ENCODE peak calls at places on chromosome 5, in six cellular contexts. One of them, this sample, is unnamed.

GRCh38 chr5:168422431-168422830 is 63.8 kb upstream of the RARS1 start:
- DNase-seq in stimulated activated CD8-positive, alpha-beta memory T cell treated with anti-CD3 and anti-CD28 coated beads, Interleukin-15, amount 100 ng/mL, for 1 hour: no peak
- DNase-seq in colonic mucosa: no peak
- DNase-seq in CD4-positive, CD25-positive, alpha-beta regulatory T cell: no peak
- DNase-seq in WTC11: no peak
- DNase-seq in CD4-positive, alpha-beta T cell: no peak
- DNase-seq in this sample: no peak

GRCh38 chr5:10400834-10401233 is 40.8 kb upstream of the ROPN1L start:
- DNase-seq in stimulated activated CD8-positive, alpha-beta memory T cell treated with anti-CD3 and anti-CD28 coated beads, Interleukin-15, amount 100 ng/mL, for 1 hour: no peak
- DNase-seq in colonic mucosa: no peak
- DNase-seq in CD4-positive, CD25-positive, alpha-beta regulatory T cell: no peak
- DNase-seq in WTC11: no peak
- DNase-seq in CD4-positive, alpha-beta T cell: no peak
- DNase-seq in this sample: no peak

GRCh38 chr5:110751902-110752762 is 13.3 kb downstream of the SLC25A46 start:
- DNase-seq in stimulated activated CD8-positive, alpha-beta memory T cell treated with anti-CD3 and anti-CD28 coated beads, Interleukin-15, amount 100 ng/mL, for 1 hour: no peak
- DNase-seq in colonic mucosa: no peak
- DNase-seq in CD4-positive, CD25-positive, alpha-beta regulatory T cell: peak
- DNase-seq in WTC11: no peak
- DNase-seq in CD4-positive, alpha-beta T cell: no peak
- DNase-seq in this sample: no peak

GRCh38 chr5:141349917-141350619 is at the start of gene PCDHGB1:
- DNase-seq in stimulated activated CD8-positive, alpha-beta memory T cell treated with anti-CD3 and anti-CD28 coated beads, Interleukin-15, amount 100 ng/mL, for 1 hour: no peak
- DNase-seq in colonic mucosa: no peak
- DNase-seq in CD4-positive, CD25-positive, alpha-beta regulatory T cell: no peak
- DNase-seq in WTC11: peak
- DNase-seq in CD4-positive, alpha-beta T cell: peak
- DNase-seq in this sample: no peak

GRCh38 chr5:56457887-56458451 is 224.8 kb upstream of the ANKRD55 start:
- DNase-seq in stimulated activated CD8-positive, alpha-beta memory T cell treated with anti-CD3 and anti-CD28 coated beads, Interleukin-15, amount 100 ng/mL, for 1 hour: no peak
- DNase-seq in colonic mucosa: no peak
- DNase-seq in CD4-positive, CD25-positive, alpha-beta regulatory T cell: no peak
- DNase-seq in WTC11: no peak
- DNase-seq in CD4-positive, alpha-beta T cell: no peak
- DNase-seq in this sample: no peak

GRCh38 chr5:154823605-154824004 is 26.8 kb downstream of the FAXDC2 start:
- DNase-seq in stimulated activated CD8-positive, alpha-beta memory T cell treated with anti-CD3 and anti-CD28 coated beads, Interleukin-15, amount 100 ng/mL, for 1 hour: no peak
- DNase-seq in colonic mucosa: no peak
- DNase-seq in CD4-positive, CD25-positive, alpha-beta regulatory T cell: no peak
- DNase-seq in WTC11: no peak
- DNase-seq in CD4-positive, alpha-beta T cell: no peak
- DNase-seq in this sample: no peak

GRCh38 chr5:1291611-1292080 is 3.2 kb downstream of the TERT start:
- DNase-seq in stimulated activated CD8-positive, alpha-beta memory T cell treated with anti-CD3 and anti-CD28 coated beads, Interleukin-15, amount 100 ng/mL, for 1 hour: no peak
- DNase-seq in colonic mucosa: peak
- DNase-seq in CD4-positive, CD25-positive, alpha-beta regulatory T cell: no peak
- DNase-seq in WTC11: no peak
- DNase-seq in CD4-positive, alpha-beta T cell: no peak
- DNase-seq in this sample: no peak

GRCh38 chr5:132176987-132177386 is 50.7 kb downstream of the P4HA2 start:
- DNase-seq in stimulated activated CD8-positive, alpha-beta memory T cell treated with anti-CD3 and anti-CD28 coated beads, Interleukin-15, amount 100 ng/mL, for 1 hour: no peak
- DNase-seq in colonic mucosa: no peak
- DNase-seq in CD4-positive, CD25-positive, alpha-beta regulatory T cell: no peak
- DNase-seq in WTC11: no peak
- DNase-seq in CD4-positive, alpha-beta T cell: no peak
- DNase-seq in this sample: no peak

GRCh38 chr5:180353226-180353962 is at the start of gene GFPT2:
- DNase-seq in stimulated activated CD8-positive, alpha-beta memory T cell treated with anti-CD3 and anti-CD28 coated beads, Interleukin-15, amount 100 ng/mL, for 1 hour: peak
- DNase-seq in colonic mucosa: peak
- DNase-seq in CD4-positive, CD25-positive, alpha-beta regulatory T cell: peak
- DNase-seq in WTC11: peak
- DNase-seq in CD4-positive, alpha-beta T cell: peak
- DNase-seq in this sample: no peak

GRCh38 chr5:131413605-131414559 is 150.0 kb downstream of the CDC42SE2 start:
- DNase-seq in stimulated activated CD8-positive, alpha-beta memory T cell treated with anti-CD3 and anti-CD28 coated beads, Interleukin-15, amount 100 ng/mL, for 1 hour: no peak
- DNase-seq in colonic mucosa: no peak
- DNase-seq in CD4-positive, CD25-positive, alpha-beta regulatory T cell: no peak
- DNase-seq in WTC11: no peak
- DNase-seq in CD4-positive, alpha-beta T cell: no peak
- DNase-seq in this sample: no peak

GRCh38 chr5:179679014-179679674 is 1.7 kb downstream of the CBY3 start:
- DNase-seq in stimulated activated CD8-positive, alpha-beta memory T cell treated with anti-CD3 and anti-CD28 coated beads, Interleukin-15, amount 100 ng/mL, for 1 hour: peak
- DNase-seq in colonic mucosa: peak
- DNase-seq in CD4-positive, CD25-positive, alpha-beta regulatory T cell: peak
- DNase-seq in WTC11: peak
- DNase-seq in CD4-positive, alpha-beta T cell: peak
- DNase-seq in this sample: peak

GRCh38 chr5:82363524-82363923 is 85.4 kb upstream of the RPS23 start:
- DNase-seq in stimulated activated CD8-positive, alpha-beta memory T cell treated with anti-CD3 and anti-CD28 coated beads, Interleukin-15, amount 100 ng/mL, for 1 hour: no peak
- DNase-seq in colonic mucosa: no peak
- DNase-seq in CD4-positive, CD25-positive, alpha-beta regulatory T cell: no peak
- DNase-seq in WTC11: no peak
- DNase-seq in CD4-positive, alpha-beta T cell: no peak
- DNase-seq in this sample: no peak

GRCh38 chr5:52738095-52738506 is 49.6 kb upstream of the ITGA1 start:
- DNase-seq in stimulated activated CD8-positive, alpha-beta memory T cell treated with anti-CD3 and anti-CD28 coated beads, Interleukin-15, amount 100 ng/mL, for 1 hour: no peak
- DNase-seq in colonic mucosa: no peak
- DNase-seq in CD4-positive, CD25-positive, alpha-beta regulatory T cell: no peak
- DNase-seq in WTC11: no peak
- DNase-seq in CD4-positive, alpha-beta T cell: no peak
- DNase-seq in this sample: no peak

GRCh38 chr5:52554297-52554696 is 233.4 kb upstream of the ITGA1 start:
- DNase-seq in stimulated activated CD8-positive, alpha-beta memory T cell treated with anti-CD3 and anti-CD28 coated beads, Interleukin-15, amount 100 ng/mL, for 1 hour: no peak
- DNase-seq in colonic mucosa: no peak
- DNase-seq in CD4-positive, CD25-positive, alpha-beta regulatory T cell: no peak
- DNase-seq in WTC11: no peak
- DNase-seq in CD4-positive, alpha-beta T cell: no peak
- DNase-seq in this sample: no peak

GRCh38 chr5:102801375-102801774 is 46.3 kb downstream of the PAM start:
- DNase-seq in stimulated activated CD8-positive, alpha-beta memory T cell treated with anti-CD3 and anti-CD28 coated beads, Interleukin-15, amount 100 ng/mL, for 1 hour: no peak
- DNase-seq in colonic mucosa: no peak
- DNase-seq in CD4-positive, CD25-positive, alpha-beta regulatory T cell: peak
- DNase-seq in WTC11: no peak
- DNase-seq in CD4-positive, alpha-beta T cell: peak
- DNase-seq in this sample: no peak

GRCh38 chr5:126414874-126415502 is 8.2 kb upstream of the GRAMD2B start:
- DNase-seq in stimulated activated CD8-positive, alpha-beta memory T cell treated with anti-CD3 and anti-CD28 coated beads, Interleukin-15, amount 100 ng/mL, for 1 hour: no peak
- DNase-seq in colonic mucosa: no peak
- DNase-seq in CD4-positive, CD25-positive, alpha-beta regulatory T cell: no peak
- DNase-seq in WTC11: no peak
- DNase-seq in CD4-positive, alpha-beta T cell: no peak
- DNase-seq in this sample: no peak

GRCh38 chr5:140420226-140420570 is 18.6 kb downstream of the ANKHD1 start:
- DNase-seq in stimulated activated CD8-positive, alpha-beta memory T cell treated with anti-CD3 and anti-CD28 coated beads, Interleukin-15, amount 100 ng/mL, for 1 hour: no peak
- DNase-seq in colonic mucosa: no peak
- DNase-seq in CD4-positive, CD25-positive, alpha-beta regulatory T cell: no peak
- DNase-seq in WTC11: no peak
- DNase-seq in CD4-positive, alpha-beta T cell: no peak
- DNase-seq in this sample: no peak

GRCh38 chr5:6423327-6424109 is 25.1 kb upstream of the UBE2QL1 start:
- DNase-seq in stimulated activated CD8-positive, alpha-beta memory T cell treated with anti-CD3 and anti-CD28 coated beads, Interleukin-15, amount 100 ng/mL, for 1 hour: no peak
- DNase-seq in colonic mucosa: no peak
- DNase-seq in CD4-positive, CD25-positive, alpha-beta regulatory T cell: no peak
- DNase-seq in WTC11: no peak
- DNase-seq in CD4-positive, alpha-beta T cell: no peak
- DNase-seq in this sample: no peak

GRCh38 chr5:96652769-96653455 is 9.3 kb upstream of the CAST start:
- DNase-seq in stimulated activated CD8-positive, alpha-beta memory T cell treated with anti-CD3 and anti-CD28 coated beads, Interleukin-15, amount 100 ng/mL, for 1 hour: no peak
- DNase-seq in colonic mucosa: no peak
- DNase-seq in CD4-positive, CD25-positive, alpha-beta regulatory T cell: no peak
- DNase-seq in WTC11: peak
- DNase-seq in CD4-positive, alpha-beta T cell: no peak
- DNase-seq in this sample: no peak

GRCh38 chr5:62268239-62268638 is 37.8 kb upstream of the KIF2A start:
- DNase-seq in stimulated activated CD8-positive, alpha-beta memory T cell treated with anti-CD3 and anti-CD28 coated beads, Interleukin-15, amount 100 ng/mL, for 1 hour: no peak
- DNase-seq in colonic mucosa: peak
- DNase-seq in CD4-positive, CD25-positive, alpha-beta regulatory T cell: no peak
- DNase-seq in WTC11: no peak
- DNase-seq in CD4-positive, alpha-beta T cell: no peak
- DNase-seq in this sample: peak

GRCh38 chr5:96641922-96642640 is 20.1 kb upstream of the CAST start:
- DNase-seq in stimulated activated CD8-positive, alpha-beta memory T cell treated with anti-CD3 and anti-CD28 coated beads, Interleukin-15, amount 100 ng/mL, for 1 hour: no peak
- DNase-seq in colonic mucosa: no peak
- DNase-seq in CD4-positive, CD25-positive, alpha-beta regulatory T cell: no peak
- DNase-seq in WTC11: no peak
- DNase-seq in CD4-positive, alpha-beta T cell: no peak
- DNase-seq in this sample: no peak

GRCh38 chr5:150640311-150641005 is at the start of gene SYNPO:
- DNase-seq in stimulated activated CD8-positive, alpha-beta memory T cell treated with anti-CD3 and anti-CD28 coated beads, Interleukin-15, amount 100 ng/mL, for 1 hour: no peak
- DNase-seq in colonic mucosa: peak
- DNase-seq in CD4-positive, CD25-positive, alpha-beta regulatory T cell: no peak
- DNase-seq in WTC11: no peak
- DNase-seq in CD4-positive, alpha-beta T cell: no peak
- DNase-seq in this sample: no peak

GRCh38 chr5:173781432-173781825 is 106.7 kb upstream of the CPEB4 start:
- DNase-seq in stimulated activated CD8-positive, alpha-beta memory T cell treated with anti-CD3 and anti-CD28 coated beads, Interleukin-15, amount 100 ng/mL, for 1 hour: no peak
- DNase-seq in colonic mucosa: no peak
- DNase-seq in CD4-positive, CD25-positive, alpha-beta regulatory T cell: no peak
- DNase-seq in WTC11: no peak
- DNase-seq in CD4-positive, alpha-beta T cell: no peak
- DNase-seq in this sample: no peak

GRCh38 chr5:177433658-177434217 is 7.3 kb downstream of the GRK6 start:
- DNase-seq in stimulated activated CD8-positive, alpha-beta memory T cell treated with anti-CD3 and anti-CD28 coated beads, Interleukin-15, amount 100 ng/mL, for 1 hour: no peak
- DNase-seq in colonic mucosa: no peak
- DNase-seq in CD4-positive, CD25-positive, alpha-beta regulatory T cell: no peak
- DNase-seq in WTC11: no peak
- DNase-seq in CD4-positive, alpha-beta T cell: no peak
- DNase-seq in this sample: no peak

GRCh38 chr5:141960018-141960417 is 2.0 kb upstream of the PCDH12 start:
- DNase-seq in stimulated activated CD8-positive, alpha-beta memory T cell treated with anti-CD3 and anti-CD28 coated beads, Interleukin-15, amount 100 ng/mL, for 1 hour: no peak
- DNase-seq in colonic mucosa: no peak
- DNase-seq in CD4-positive, CD25-positive, alpha-beta regulatory T cell: no peak
- DNase-seq in WTC11: peak
- DNase-seq in CD4-positive, alpha-beta T cell: no peak
- DNase-seq in this sample: no peak

GRCh38 chr5:56415356-56415765 is 182.2 kb upstream of the ANKRD55 start:
- DNase-seq in stimulated activated CD8-positive, alpha-beta memory T cell treated with anti-CD3 and anti-CD28 coated beads, Interleukin-15, amount 100 ng/mL, for 1 hour: no peak
- DNase-seq in colonic mucosa: peak
- DNase-seq in CD4-positive, CD25-positive, alpha-beta regulatory T cell: no peak
- DNase-seq in WTC11: no peak
- DNase-seq in CD4-positive, alpha-beta T cell: no peak
- DNase-seq in this sample: no peak

GRCh38 chr5:2995667-2996066 is 244.2 kb upstream of the IRX2 start:
- DNase-seq in stimulated activated CD8-positive, alpha-beta memory T cell treated with anti-CD3 and anti-CD28 coated beads, Interleukin-15, amount 100 ng/mL, for 1 hour: no peak
- DNase-seq in colonic mucosa: no peak
- DNase-seq in CD4-positive, CD25-positive, alpha-beta regulatory T cell: no peak
- DNase-seq in WTC11: no peak
- DNase-seq in CD4-positive, alpha-beta T cell: no peak
- DNase-seq in this sample: no peak

GRCh38 chr5:150987746-150988145 is 32.6 kb upstream of the GPX3 start:
- DNase-seq in stimulated activated CD8-positive, alpha-beta memory T cell treated with anti-CD3 and anti-CD28 coated beads, Interleukin-15, amount 100 ng/mL, for 1 hour: no peak
- DNase-seq in colonic mucosa: no peak
- DNase-seq in CD4-positive, CD25-positive, alpha-beta regulatory T cell: no peak
- DNase-seq in WTC11: no peak
- DNase-seq in CD4-positive, alpha-beta T cell: no peak
- DNase-seq in this sample: no peak

GRCh38 chr5:109936996-109937395 is 247.3 kb downstream of the MAN2A1 start:
- DNase-seq in stimulated activated CD8-positive, alpha-beta memory T cell treated with anti-CD3 and anti-CD28 coated beads, Interleukin-15, amount 100 ng/mL, for 1 hour: no peak
- DNase-seq in colonic mucosa: no peak
- DNase-seq in CD4-positive, CD25-positive, alpha-beta regulatory T cell: no peak
- DNase-seq in WTC11: no peak
- DNase-seq in CD4-positive, alpha-beta T cell: no peak
- DNase-seq in this sample: no peak

GRCh38 chr5:88662801-88663360 is 220.1 kb downstream of the MEF2C start:
- DNase-seq in stimulated activated CD8-positive, alpha-beta memory T cell treated with anti-CD3 and anti-CD28 coated beads, Interleukin-15, amount 100 ng/mL, for 1 hour: no peak
- DNase-seq in colonic mucosa: no peak
- DNase-seq in CD4-positive, CD25-positive, alpha-beta regulatory T cell: no peak
- DNase-seq in WTC11: no peak
- DNase-seq in CD4-positive, alpha-beta T cell: no peak
- DNase-seq in this sample: no peak

GRCh38 chr5:180618487-180618829 is 27.2 kb upstream of the SCGB3A1 start:
- DNase-seq in stimulated activated CD8-positive, alpha-beta memory T cell treated with anti-CD3 and anti-CD28 coated beads, Interleukin-15, amount 100 ng/mL, for 1 hour: no peak
- DNase-seq in colonic mucosa: no peak
- DNase-seq in CD4-positive, CD25-positive, alpha-beta regulatory T cell: no peak
- DNase-seq in WTC11: no peak
- DNase-seq in CD4-positive, alpha-beta T cell: no peak
- DNase-seq in this sample: no peak

This sample was measured in iPS DF 19.7.